ENCODE peak calls at places on chromosome 2, in five cellular contexts. One of them, this sample, is unnamed.

GRCh38 chr2:43107679-43108078 is 118.7 kb downstream of the ZFP36L2 start:
- DNase-seq in T-cell: no peak
- DNase-seq in activated CD8-positive, alpha-beta memory T cell treated with anti-CD3 and anti-CD28 coated beads, Interleukin-2, amount 10 ng/mL, durations not matched to agents 7 days and 5 days: no peak
- DNase-seq in Panc1: no peak
- DNase-seq in coronary artery: no peak
- DNase-seq in this sample: no peak

GRCh38 chr2:20432714-20433113 is 14.2 kb upstream of the RHOB start:
- DNase-seq in T-cell: no peak
- DNase-seq in activated CD8-positive, alpha-beta memory T cell treated with anti-CD3 and anti-CD28 coated beads, Interleukin-2, amount 10 ng/mL, durations not matched to agents 7 days and 5 days: peak
- DNase-seq in Panc1: no peak
- DNase-seq in coronary artery: no peak
- DNase-seq in this sample: no peak

GRCh38 chr2:190149942-190150341 is 87.4 kb upstream of the MSTN start:
- DNase-seq in T-cell: no peak
- DNase-seq in activated CD8-positive, alpha-beta memory T cell treated with anti-CD3 and anti-CD28 coated beads, Interleukin-2, amount 10 ng/mL, durations not matched to agents 7 days and 5 days: no peak
- DNase-seq in Panc1: no peak
- DNase-seq in coronary artery: no peak
- DNase-seq in this sample: no peak

GRCh38 chr2:95667480-95667879 is 75.7 kb downstream of the TRIM43 start:
- DNase-seq in T-cell: no peak
- DNase-seq in activated CD8-positive, alpha-beta memory T cell treated with anti-CD3 and anti-CD28 coated beads, Interleukin-2, amount 10 ng/mL, durations not matched to agents 7 days and 5 days: no peak
- DNase-seq in Panc1: no peak
- DNase-seq in coronary artery: peak
- DNase-seq in this sample: no peak

GRCh38 chr2:210577263-210578071 is 21.1 kb downstream of the CPS1 start:
- DNase-seq in T-cell: no peak
- DNase-seq in activated CD8-positive, alpha-beta memory T cell treated with anti-CD3 and anti-CD28 coated beads, Interleukin-2, amount 10 ng/mL, durations not matched to agents 7 days and 5 days: no peak
- DNase-seq in Panc1: peak
- DNase-seq in coronary artery: no peak
- DNase-seq in this sample: peak

GRCh38 chr2:113217455-113218282 is 43.9 kb downstream of the PSD4 start:
- DNase-seq in T-cell: no peak
- DNase-seq in activated CD8-positive, alpha-beta memory T cell treated with anti-CD3 and anti-CD28 coated beads, Interleukin-2, amount 10 ng/mL, durations not matched to agents 7 days and 5 days: no peak
- DNase-seq in Panc1: no peak
- DNase-seq in coronary artery: no peak
- DNase-seq in this sample: peak

GRCh38 chr2:163692611-163693482 is 43.0 kb downstream of the FIGN start:
- DNase-seq in T-cell: no peak
- DNase-seq in activated CD8-positive, alpha-beta memory T cell treated with anti-CD3 and anti-CD28 coated beads, Interleukin-2, amount 10 ng/mL, durations not matched to agents 7 days and 5 days: no peak
- DNase-seq in Panc1: no peak
- DNase-seq in coronary artery: no peak
- DNase-seq in this sample: no peak

GRCh38 chr2:190912731-190913130 is 32.1 kb downstream of the GLS start:
- DNase-seq in T-cell: no peak
- DNase-seq in activated CD8-positive, alpha-beta memory T cell treated with anti-CD3 and anti-CD28 coated beads, Interleukin-2, amount 10 ng/mL, durations not matched to agents 7 days and 5 days: no peak
- DNase-seq in Panc1: no peak
- DNase-seq in coronary artery: no peak
- DNase-seq in this sample: peak

GRCh38 chr2:85649201-85650190 is 18.5 kb downstream of the SFTPB start:
- DNase-seq in T-cell: no peak
- DNase-seq in activated CD8-positive, alpha-beta memory T cell treated with anti-CD3 and anti-CD28 coated beads, Interleukin-2, amount 10 ng/mL, durations not matched to agents 7 days and 5 days: no peak
- DNase-seq in Panc1: no peak
- DNase-seq in coronary artery: no peak
- DNase-seq in this sample: peak

GRCh38 chr2:174339571-174339966 is 4.8 kb downstream of the SP9 start:
- DNase-seq in T-cell: no peak
- DNase-seq in activated CD8-positive, alpha-beta memory T cell treated with anti-CD3 and anti-CD28 coated beads, Interleukin-2, amount 10 ng/mL, durations not matched to agents 7 days and 5 days: no peak
- DNase-seq in Panc1: no peak
- DNase-seq in coronary artery: no peak
- DNase-seq in this sample: no peak

GRCh38 chr2:86751778-86752177 is 31.7 kb downstream of the RMND5A start:
- DNase-seq in T-cell: no peak
- DNase-seq in activated CD8-positive, alpha-beta memory T cell treated with anti-CD3 and anti-CD28 coated beads, Interleukin-2, amount 10 ng/mL, durations not matched to agents 7 days and 5 days: no peak
- DNase-seq in Panc1: no peak
- DNase-seq in coronary artery: no peak
- DNase-seq in this sample: no peak

GRCh38 chr2:209525336-209525735 is 101.5 kb downstream of the MAP2 start:
- DNase-seq in T-cell: no peak
- DNase-seq in activated CD8-positive, alpha-beta memory T cell treated with anti-CD3 and anti-CD28 coated beads, Interleukin-2, amount 10 ng/mL, durations not matched to agents 7 days and 5 days: no peak
- DNase-seq in Panc1: no peak
- DNase-seq in coronary artery: no peak
- DNase-seq in this sample: no peak

GRCh38 chr2:125106710-125107109 is 1081.6 kb downstream of the CNTNAP5 start:
- DNase-seq in T-cell: no peak
- DNase-seq in activated CD8-positive, alpha-beta memory T cell treated with anti-CD3 and anti-CD28 coated beads, Interleukin-2, amount 10 ng/mL, durations not matched to agents 7 days and 5 days: no peak
- DNase-seq in Panc1: no peak
- DNase-seq in coronary artery: no peak
- DNase-seq in this sample: no peak

GRCh38 chr2:100196786-100197494 is 54.5 kb upstream of the AFF3 start:
- DNase-seq in T-cell: no peak
- DNase-seq in activated CD8-positive, alpha-beta memory T cell treated with anti-CD3 and anti-CD28 coated beads, Interleukin-2, amount 10 ng/mL, durations not matched to agents 7 days and 5 days: no peak
- DNase-seq in Panc1: no peak
- DNase-seq in coronary artery: no peak
- DNase-seq in this sample: peak

GRCh38 chr2:101884423-101884822 is 107.3 kb upstream of the IL1R2 start:
- DNase-seq in T-cell: no peak
- DNase-seq in activated CD8-positive, alpha-beta memory T cell treated with anti-CD3 and anti-CD28 coated beads, Interleukin-2, amount 10 ng/mL, durations not matched to agents 7 days and 5 days: no peak
- DNase-seq in Panc1: no peak
- DNase-seq in coronary artery: no peak
- DNase-seq in this sample: no peak

GRCh38 chr2:170214309-170214902 is 36.5 kb downstream of the MYO3B start:
- DNase-seq in T-cell: no peak
- DNase-seq in activated CD8-positive, alpha-beta memory T cell treated with anti-CD3 and anti-CD28 coated beads, Interleukin-2, amount 10 ng/mL, durations not matched to agents 7 days and 5 days: no peak
- DNase-seq in Panc1: no peak
- DNase-seq in coronary artery: no peak
- DNase-seq in this sample: no peak

GRCh38 chr2:215651412-215651811 is 215.5 kb upstream of the FN1 start:
- DNase-seq in T-cell: no peak
- DNase-seq in activated CD8-positive, alpha-beta memory T cell treated with anti-CD3 and anti-CD28 coated beads, Interleukin-2, amount 10 ng/mL, durations not matched to agents 7 days and 5 days: no peak
- DNase-seq in Panc1: no peak
- DNase-seq in coronary artery: no peak
- DNase-seq in this sample: no peak

GRCh38 chr2:71291398-71291797 is 40.2 kb upstream of the ZNF638 start:
- DNase-seq in T-cell: no peak
- DNase-seq in activated CD8-positive, alpha-beta memory T cell treated with anti-CD3 and anti-CD28 coated beads, Interleukin-2, amount 10 ng/mL, durations not matched to agents 7 days and 5 days: no peak
- DNase-seq in Panc1: no peak
- DNase-seq in coronary artery: no peak
- DNase-seq in this sample: no peak

GRCh38 chr2:173831312-173832229 is 133.6 kb downstream of the SP3 start:
- DNase-seq in T-cell: no peak
- DNase-seq in activated CD8-positive, alpha-beta memory T cell treated with anti-CD3 and anti-CD28 coated beads, Interleukin-2, amount 10 ng/mL, durations not matched to agents 7 days and 5 days: no peak
- DNase-seq in Panc1: no peak
- DNase-seq in coronary artery: no peak
- DNase-seq in this sample: no peak

GRCh38 chr2:24382363-24383021 is 22.2 kb upstream of the ITSN2 start:
- DNase-seq in T-cell: peak
- DNase-seq in activated CD8-positive, alpha-beta memory T cell treated with anti-CD3 and anti-CD28 coated beads, Interleukin-2, amount 10 ng/mL, durations not matched to agents 7 days and 5 days: peak
- DNase-seq in Panc1: peak
- DNase-seq in coronary artery: no peak
- DNase-seq in this sample: peak

GRCh38 chr2:62724886-62725711 is 19.6 kb downstream of the EHBP1 start:
- DNase-seq in T-cell: no peak
- DNase-seq in activated CD8-positive, alpha-beta memory T cell treated with anti-CD3 and anti-CD28 coated beads, Interleukin-2, amount 10 ng/mL, durations not matched to agents 7 days and 5 days: no peak
- DNase-seq in Panc1: no peak
- DNase-seq in coronary artery: no peak
- DNase-seq in this sample: no peak

GRCh38 chr2:53202063-53202462 is 565.5 kb upstream of the CHAC2 start:
- DNase-seq in T-cell: no peak
- DNase-seq in activated CD8-positive, alpha-beta memory T cell treated with anti-CD3 and anti-CD28 coated beads, Interleukin-2, amount 10 ng/mL, durations not matched to agents 7 days and 5 days: no peak
- DNase-seq in Panc1: peak
- DNase-seq in coronary artery: no peak
- DNase-seq in this sample: peak

GRCh38 chr2:8803658-8804379 is 33.6 kb downstream of the KIDINS220 start:
- DNase-seq in T-cell: no peak
- DNase-seq in activated CD8-positive, alpha-beta memory T cell treated with anti-CD3 and anti-CD28 coated beads, Interleukin-2, amount 10 ng/mL, durations not matched to agents 7 days and 5 days: peak
- DNase-seq in Panc1: peak
- DNase-seq in coronary artery: no peak
- DNase-seq in this sample: peak

GRCh38 chr2:197786010-197786877 is 1.1 kb upstream of the BOLL start:
- DNase-seq in T-cell: peak
- DNase-seq in activated CD8-positive, alpha-beta memory T cell treated with anti-CD3 and anti-CD28 coated beads, Interleukin-2, amount 10 ng/mL, durations not matched to agents 7 days and 5 days: peak
- DNase-seq in Panc1: no peak
- DNase-seq in coronary artery: no peak
- DNase-seq in this sample: no peak

GRCh38 chr2:240983361-240983995 is 14.9 kb upstream of the SNED1 start:
- DNase-seq in T-cell: peak
- DNase-seq in activated CD8-positive, alpha-beta memory T cell treated with anti-CD3 and anti-CD28 coated beads, Interleukin-2, amount 10 ng/mL, durations not matched to agents 7 days and 5 days: no peak
- DNase-seq in Panc1: no peak
- DNase-seq in coronary artery: no peak
- DNase-seq in this sample: no peak

GRCh38 chr2:6186332-6187100 is 494.3 kb downstream of the SOX11 start:
- DNase-seq in T-cell: no peak
- DNase-seq in activated CD8-positive, alpha-beta memory T cell treated with anti-CD3 and anti-CD28 coated beads, Interleukin-2, amount 10 ng/mL, durations not matched to agents 7 days and 5 days: no peak
- DNase-seq in Panc1: peak
- DNase-seq in coronary artery: no peak
- DNase-seq in this sample: peak

GRCh38 chr2:205704101-205704741 is 21.9 kb downstream of the NRP2 start:
- DNase-seq in T-cell: no peak
- DNase-seq in activated CD8-positive, alpha-beta memory T cell treated with anti-CD3 and anti-CD28 coated beads, Interleukin-2, amount 10 ng/mL, durations not matched to agents 7 days and 5 days: no peak
- DNase-seq in Panc1: no peak
- DNase-seq in coronary artery: no peak
- DNase-seq in this sample: no peak

This sample was measured in A172.